ENCODE peak calls at places on chromosomes 7 and 10, in four cellular contexts. K is EL, M is LHCN-M2, L is SW480. C is an unnamed sample.

GRCh38 chr10:99329238-99329890 is at the start of gene CNNM1:
- DNase-seq in K (peak), L (no peak), M (no peak), C (peak)

GRCh38 chr10:75202321-75203096 is 8.1 kb upstream of the VDAC2 start:
- DNase-seq in L (no peak), K (peak), M (peak), C (peak)

GRCh38 chr7:20598479-20599419 is 16.7 kb upstream of the ABCB5 start:
- DNase-seq in L (peak), M (peak), K (peak), C (peak)

GRCh38 chr10:97129666-97130065 is 56.1 kb downstream of the SLIT1 start:
- DNase-seq in L (no peak), M (no peak), K (no peak), C (no peak)

GRCh38 chr10:44173558-44173894 is 211.4 kb downstream of the CXCL12 start:
- DNase-seq in M (no peak), L (no peak), K (peak), C (no peak)

GRCh38 chr10:61623101-61623500 is 39.6 kb upstream of the CABCOCO1 start:
- DNase-seq in K (no peak), M (peak), L (no peak), C (no peak)

GRCh38 chr10:46291817-46292572 is 5.2 kb downstream of the ANTXRL start:
- DNase-seq in K (no peak), L (no peak), M (no peak), C (no peak)

GRCh38 chr7:141045842-141046630 is 27.8 kb upstream of the TMEM178B start:
- DNase-seq in K (peak), M (peak), L (no peak), C (no peak)

GRCh38 chr10:97454330-97455036 is 8.5 kb downstream of the ZDHHC16 start:
- DNase-seq in M (peak), L (no peak), K (no peak), C (peak)

GRCh38 chr7:7980134-7980533 is 11.5 kb downstream of the GLCCI1 start:
- DNase-seq in K (no peak), L (no peak), M (no peak), C (no peak)

GRCh38 chr10:101617824-101618568 is 29.9 kb downstream of the DPCD start:
- DNase-seq in M (no peak), L (no peak), K (no peak), C (no peak)

GRCh38 chr7:27199820-27200760 is at the start of gene HOXA13:
- DNase-seq in M (peak), L (peak), K (peak), C (peak)

GRCh38 chr7:149071182-149071635 is 19.3 kb downstream of the ZNF786 start:
- DNase-seq in K (no peak), L (no peak), M (no peak), C (no peak)

GRCh38 chr7:4748267-4748666 is 27.2 kb upstream of the AP5Z1 start:
- DNase-seq in K (no peak), M (no peak), L (no peak), C (no peak)

GRCh38 chr7:74722045-74722603 is 51.7 kb upstream of the NCF1 start:
- DNase-seq in M (no peak), K (no peak), L (no peak), C (no peak)

GRCh38 chr7:50725774-50726173 is 56.9 kb downstream of the GRB10 start:
- DNase-seq in M (no peak), K (no peak), L (no peak), C (no peak)

GRCh38 chr7:30237271-30237695 is 47.1 kb upstream of the ZNRF2 start:
- DNase-seq in K (no peak), L (no peak), M (peak), C (no peak)

GRCh38 chr7:49596701-49597491 is 176.5 kb upstream of the VWC2 start:
- DNase-seq in L (no peak), M (no peak), K (no peak), C (no peak)

GRCh38 chr10:65949543-65949942 is 976.3 kb upstream of the LRRTM3 start:
- DNase-seq in K (no peak), L (no peak), M (no peak), C (no peak)

GRCh38 chr7:1669954-1670893 is at the start of gene ELFN1:
- DNase-seq in K (no peak), L (peak), M (no peak), C (no peak)

GRCh38 chr10:28774051-28774995 is 97.0 kb downstream of the BAMBI start:
- DNase-seq in M (no peak), K (peak), L (no peak), C (no peak)

GRCh38 chr7:30877010-30877740 is 34.5 kb upstream of the AQP1 start:
- DNase-seq in L (no peak), K (no peak), M (no peak), C (no peak)

GRCh38 chr10:91944880-91945630 is 21.5 kb downstream of the BTAF1 start:
- DNase-seq in L (peak), M (peak), K (peak), C (no peak)

GRCh38 chr10:114626841-114627240 is 31.2 kb downstream of the ABLIM1 start:
- DNase-seq in L (peak), K (peak), M (no peak), C (no peak)

GRCh38 chr7:30253796-30254165 is 30.6 kb upstream of the ZNRF2 start:
- DNase-seq in M (no peak), K (no peak), L (no peak), C (no peak)